ENCODE peak calls at places on chromosomes 11 and 22, in nine cellular contexts. One of them, this sample, is unnamed.
A peak's percentile ranks its signal among the peaks of the same experiment; 100 is the strongest.

GRCh38 chr11:115201121-115201792 is 303.0 kb downstream of the CADM1 start:
- DNase-seq in stomach: no peak
- DNase-seq in H1: no peak
- DNase-seq in SK-N-SH: peak; percentile 37
- DNase-seq in sigmoid colon: no peak
- DNase-seq in suprapubic skin: no peak
- DNase-seq in transverse colon: no peak
- DNase-seq in HepG2: no peak
- DNase-seq in K562: no peak
- DNase-seq in this sample: no peak

GRCh38 chr22:25564320-25564978 is at the start of gene GRK3:
- DNase-seq in stomach: peak; percentile 55
- DNase-seq in H1: peak; percentile 83
- DNase-seq in SK-N-SH: peak; percentile 95
- DNase-seq in sigmoid colon: peak; percentile 88
- DNase-seq in suprapubic skin: peak; percentile 85
- DNase-seq in transverse colon: peak; percentile 72
- DNase-seq in HepG2: no peak
- DNase-seq in K562: peak; percentile 88
- DNase-seq in this sample: no peak

GRCh38 chr22:20154602-20155183 is 3.8 kb upstream of the CCDC188 start:
- DNase-seq in stomach: no peak
- DNase-seq in H1: no peak
- DNase-seq in SK-N-SH: peak; percentile 87
- DNase-seq in sigmoid colon: no peak
- DNase-seq in suprapubic skin: no peak
- DNase-seq in transverse colon: no peak
- DNase-seq in HepG2: no peak
- DNase-seq in K562: peak; percentile 80
- DNase-seq in this sample: no peak

GRCh38 chr11:78465169-78465942 is 47.7 kb upstream of the GAB2 start:
- DNase-seq in stomach: no peak
- DNase-seq in H1: no peak
- DNase-seq in SK-N-SH: no peak
- DNase-seq in sigmoid colon: no peak
- DNase-seq in suprapubic skin: no peak
- DNase-seq in transverse colon: peak; percentile 35
- DNase-seq in HepG2: no peak
- DNase-seq in K562: no peak
- DNase-seq in this sample: no peak

GRCh38 chr11:3123761-3124733 is 41.1 kb downstream of the OSBPL5 start:
- DNase-seq in stomach: peak; percentile 67
- DNase-seq in H1: no peak
- DNase-seq in SK-N-SH: peak; percentile 27
- DNase-seq in sigmoid colon: peak; percentile 97
- DNase-seq in suprapubic skin: peak; percentile 94
- DNase-seq in transverse colon: peak; percentile 81
- DNase-seq in HepG2: no peak
- DNase-seq in K562: no peak
- DNase-seq in this sample: peak; percentile 97

GRCh38 chr11:130023204-130023603 is 20.6 kb upstream of the PRDM10 start:
- DNase-seq in stomach: no peak
- DNase-seq in H1: no peak
- DNase-seq in SK-N-SH: no peak
- DNase-seq in sigmoid colon: no peak
- DNase-seq in suprapubic skin: no peak
- DNase-seq in transverse colon: no peak
- DNase-seq in HepG2: peak; percentile 71
- DNase-seq in K562: no peak
- DNase-seq in this sample: no peak

GRCh38 chr22:20550851-20551744 is 43.7 kb downstream of the MED15 start:
- DNase-seq in stomach: no peak
- DNase-seq in H1: no peak
- DNase-seq in SK-N-SH: no peak
- DNase-seq in sigmoid colon: peak; percentile 83
- DNase-seq in suprapubic skin: peak; percentile 68
- DNase-seq in transverse colon: no peak
- DNase-seq in HepG2: no peak
- DNase-seq in K562: no peak
- DNase-seq in this sample: no peak

GRCh38 chr11:94193288-94193687 is 64.6 kb downstream of the PANX1 start:
- DNase-seq in stomach: no peak
- DNase-seq in H1: no peak
- DNase-seq in SK-N-SH: no peak
- DNase-seq in sigmoid colon: no peak
- DNase-seq in suprapubic skin: no peak
- DNase-seq in transverse colon: no peak
- DNase-seq in HepG2: no peak
- DNase-seq in K562: no peak
- DNase-seq in this sample: peak; percentile 82

GRCh38 chr11:57530596-57531507 is at the start of gene TIMM10:
- DNase-seq in stomach: peak; percentile 98
- DNase-seq in H1: peak; percentile 87
- DNase-seq in SK-N-SH: peak; percentile 88
- DNase-seq in sigmoid colon: peak; percentile 98
- DNase-seq in suprapubic skin: peak; percentile 97
- DNase-seq in transverse colon: peak; percentile 96
- DNase-seq in HepG2: peak; percentile 99
- DNase-seq in K562: peak; percentile 87
- DNase-seq in this sample: peak; percentile 99

GRCh38 chr11:74449369-74449931 is 17.9 kb downstream of the KCNE3 start:
- DNase-seq in stomach: peak; percentile 29
- DNase-seq in H1: no peak
- DNase-seq in SK-N-SH: peak; percentile 56
- DNase-seq in sigmoid colon: peak; percentile 68
- DNase-seq in suprapubic skin: no peak
- DNase-seq in transverse colon: peak; percentile 39
- DNase-seq in HepG2: peak; percentile 52
- DNase-seq in K562: peak; percentile 51
- DNase-seq in this sample: no peak

GRCh38 chr11:130550984-130551383 is 102.5 kb downstream of the ADAMTS15 start:
- DNase-seq in stomach: no peak
- DNase-seq in H1: no peak
- DNase-seq in SK-N-SH: no peak
- DNase-seq in sigmoid colon: no peak
- DNase-seq in suprapubic skin: no peak
- DNase-seq in transverse colon: no peak
- DNase-seq in HepG2: no peak
- DNase-seq in K562: no peak
- DNase-seq in this sample: no peak

GRCh38 chr11:86814775-86815174 is 14.4 kb downstream of the PRSS23 start:
- DNase-seq in stomach: no peak
- DNase-seq in H1: no peak
- DNase-seq in SK-N-SH: no peak
- DNase-seq in sigmoid colon: no peak
- DNase-seq in suprapubic skin: no peak
- DNase-seq in transverse colon: no peak
- DNase-seq in HepG2: no peak
- DNase-seq in K562: no peak
- DNase-seq in this sample: no peak

GRCh38 chr11:86812981-86813380 is 12.6 kb downstream of the PRSS23 start:
- DNase-seq in stomach: no peak
- DNase-seq in H1: no peak
- DNase-seq in SK-N-SH: no peak
- DNase-seq in sigmoid colon: no peak
- DNase-seq in suprapubic skin: no peak
- DNase-seq in transverse colon: no peak
- DNase-seq in HepG2: no peak
- DNase-seq in K562: no peak
- DNase-seq in this sample: no peak

GRCh38 chr11:86816251-86816726 is 15.9 kb downstream of the PRSS23 start:
- DNase-seq in stomach: no peak
- DNase-seq in H1: no peak
- DNase-seq in SK-N-SH: no peak
- DNase-seq in sigmoid colon: no peak
- DNase-seq in suprapubic skin: no peak
- DNase-seq in transverse colon: no peak
- DNase-seq in HepG2: no peak
- DNase-seq in K562: no peak
- DNase-seq in this sample: no peak

GRCh38 chr11:86815726-86816125 is 15.4 kb downstream of the PRSS23 start:
- DNase-seq in stomach: no peak
- DNase-seq in H1: no peak
- DNase-seq in SK-N-SH: no peak
- DNase-seq in sigmoid colon: no peak
- DNase-seq in suprapubic skin: no peak
- DNase-seq in transverse colon: no peak
- DNase-seq in HepG2: no peak
- DNase-seq in K562: no peak
- DNase-seq in this sample: no peak

GRCh38 chr11:86818466-86819282 is 18.3 kb downstream of the PRSS23 start:
- DNase-seq in stomach: no peak
- DNase-seq in H1: no peak
- DNase-seq in SK-N-SH: peak; percentile 51
- DNase-seq in sigmoid colon: no peak
- DNase-seq in suprapubic skin: no peak
- DNase-seq in transverse colon: no peak
- DNase-seq in HepG2: peak; percentile 42
- DNase-seq in K562: peak; percentile 60
- DNase-seq in this sample: no peak
- TF ChIP-seq EP300 in stomach: no peak
- TF ChIP-seq EP300 in H1: no peak
- TF ChIP-seq EP300 in SK-N-SH: no peak
- TF ChIP-seq EP300 in sigmoid colon: peak; percentile 8
- TF ChIP-seq EP300 in suprapubic skin: no peak
- TF ChIP-seq EP300 in transverse colon: no peak
- TF ChIP-seq EP300 in HepG2: no peak
- TF ChIP-seq EP300 in K562: no peak
- TF ChIP-seq EP300 in this sample: no peak

GRCh38 chr11:92859290-92859689 is 110.2 kb upstream of the MTNR1B start:
- DNase-seq in stomach: no peak
- DNase-seq in H1: no peak
- DNase-seq in SK-N-SH: no peak
- DNase-seq in sigmoid colon: no peak
- DNase-seq in suprapubic skin: no peak
- DNase-seq in transverse colon: no peak
- DNase-seq in HepG2: no peak
- DNase-seq in K562: no peak
- DNase-seq in this sample: no peak

GRCh38 chr11:92866679-92867282 is 102.7 kb upstream of the MTNR1B start:
- DNase-seq in stomach: no peak
- DNase-seq in H1: no peak
- DNase-seq in SK-N-SH: no peak
- DNase-seq in sigmoid colon: no peak
- DNase-seq in suprapubic skin: no peak
- DNase-seq in transverse colon: no peak
- DNase-seq in HepG2: no peak
- DNase-seq in K562: no peak
- DNase-seq in this sample: no peak

GRCh38 chr11:92865352-92865751 is 104.1 kb upstream of the MTNR1B start:
- DNase-seq in stomach: no peak
- DNase-seq in H1: no peak
- DNase-seq in SK-N-SH: no peak
- DNase-seq in sigmoid colon: no peak
- DNase-seq in suprapubic skin: no peak
- DNase-seq in transverse colon: no peak
- DNase-seq in HepG2: no peak
- DNase-seq in K562: no peak
- DNase-seq in this sample: no peak

DNA sequence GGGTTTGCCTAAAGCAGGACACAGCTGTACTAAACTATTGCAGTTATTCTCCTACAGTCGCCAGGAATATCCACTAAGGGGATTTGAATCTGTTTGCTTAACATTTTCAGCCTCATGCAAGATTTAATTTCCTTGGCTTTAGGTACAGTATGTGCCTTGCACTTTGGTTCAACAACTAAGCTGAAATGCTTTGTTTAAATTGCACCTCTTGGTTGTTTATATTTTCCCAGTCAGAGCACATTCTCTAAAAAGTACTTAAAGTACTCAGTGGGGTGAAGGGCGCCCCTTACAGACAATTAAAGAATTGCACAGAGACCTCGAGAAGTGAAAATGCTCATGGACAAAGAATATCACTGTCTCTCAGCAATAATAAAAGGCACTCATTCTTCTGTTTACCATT is 107.8 kb upstream of the MTNR1B start:
- DNase-seq in stomach: no peak
- DNase-seq in H1: no peak
- DNase-seq in SK-N-SH: no peak
- DNase-seq in sigmoid colon: no peak
- DNase-seq in suprapubic skin: no peak
- DNase-seq in transverse colon: no peak
- DNase-seq in HepG2: no peak
- DNase-seq in K562: no peak
- DNase-seq in this sample: no peak
- TF ChIP-seq POLR2AphosphoS5 in stomach: no peak
- TF ChIP-seq POLR2AphosphoS5 in H1: no peak
- TF ChIP-seq POLR2AphosphoS5 in SK-N-SH: no peak
- TF ChIP-seq POLR2AphosphoS5 in sigmoid colon: peak; percentile 10
- TF ChIP-seq POLR2AphosphoS5 in suprapubic skin: no peak
- TF ChIP-seq POLR2AphosphoS5 in transverse colon: no peak
- TF ChIP-seq POLR2AphosphoS5 in HepG2: no peak
- TF ChIP-seq POLR2AphosphoS5 in K562: no peak
- TF ChIP-seq POLR2AphosphoS5 in this sample: peak; percentile 56

GRCh38 chr22:50057868-50058311 is at the start of gene TTLL8:
- DNase-seq in stomach: no peak
- DNase-seq in H1: no peak
- DNase-seq in SK-N-SH: no peak
- DNase-seq in sigmoid colon: no peak
- DNase-seq in suprapubic skin: no peak
- DNase-seq in transverse colon: no peak
- DNase-seq in HepG2: no peak
- DNase-seq in K562: no peak
- DNase-seq in this sample: no peak

GRCh38 chr22:50058338-50059184 is 463 bp upstream of the TTLL8 start:
- DNase-seq in stomach: no peak
- DNase-seq in H1: no peak
- DNase-seq in SK-N-SH: peak; percentile 68
- DNase-seq in sigmoid colon: no peak
- DNase-seq in suprapubic skin: no peak
- DNase-seq in transverse colon: no peak
- DNase-seq in HepG2: no peak
- DNase-seq in K562: no peak
- DNase-seq in this sample: no peak

GRCh38 chr22:50059881-50060262 is 1.8 kb upstream of the TTLL8 start:
- DNase-seq in stomach: no peak
- DNase-seq in H1: no peak
- DNase-seq in SK-N-SH: no peak
- DNase-seq in sigmoid colon: no peak
- DNase-seq in suprapubic skin: no peak
- DNase-seq in transverse colon: no peak
- DNase-seq in HepG2: no peak
- DNase-seq in K562: no peak
- DNase-seq in this sample: no peak

GRCh38 chr22:50060441-50061140 is 2.5 kb upstream of the TTLL8 start:
- DNase-seq in stomach: no peak
- DNase-seq in H1: no peak
- DNase-seq in SK-N-SH: no peak
- DNase-seq in sigmoid colon: no peak
- DNase-seq in suprapubic skin: no peak
- DNase-seq in transverse colon: no peak
- DNase-seq in HepG2: no peak
- DNase-seq in K562: no peak
- DNase-seq in this sample: no peak

GRCh38 chr22:50059185-50059880 is 1.2 kb upstream of the TTLL8 start:
- DNase-seq in stomach: no peak
- DNase-seq in H1: no peak
- DNase-seq in SK-N-SH: peak; percentile 86
- DNase-seq in sigmoid colon: no peak
- DNase-seq in suprapubic skin: no peak
- DNase-seq in transverse colon: no peak
- DNase-seq in HepG2: peak; percentile 24
- DNase-seq in K562: peak; percentile 63
- DNase-seq in this sample: no peak
- TF ChIP-seq EP300 in stomach: no peak
- TF ChIP-seq EP300 in H1: no peak
- TF ChIP-seq EP300 in SK-N-SH: no peak
- TF ChIP-seq EP300 in sigmoid colon: no peak
- TF ChIP-seq EP300 in suprapubic skin: no peak
- TF ChIP-seq EP300 in transverse colon: no peak
- TF ChIP-seq EP300 in HepG2: no peak
- TF ChIP-seq EP300 in K562: no peak
- TF ChIP-seq EP300 in this sample: no peak

GRCh38 chr22:39309364-39309861 is 10.0 kb downstream of the RPL3 start:
- DNase-seq in stomach: no peak
- DNase-seq in H1: peak; percentile 81
- DNase-seq in SK-N-SH: no peak
- DNase-seq in sigmoid colon: no peak
- DNase-seq in suprapubic skin: peak; percentile 73
- DNase-seq in transverse colon: no peak
- DNase-seq in HepG2: no peak
- DNase-seq in K562: no peak
- DNase-seq in this sample: no peak
- TF ChIP-seq POLR2AphosphoS5 in stomach: no peak
- TF ChIP-seq POLR2AphosphoS5 in H1: peak; percentile 21
- TF ChIP-seq POLR2AphosphoS5 in SK-N-SH: no peak
- TF ChIP-seq POLR2AphosphoS5 in sigmoid colon: no peak
- TF ChIP-seq POLR2AphosphoS5 in suprapubic skin: no peak
- TF ChIP-seq POLR2AphosphoS5 in transverse colon: no peak
- TF ChIP-seq POLR2AphosphoS5 in HepG2: no peak
- TF ChIP-seq POLR2AphosphoS5 in K562: no peak
- TF ChIP-seq POLR2AphosphoS5 in this sample: no peak